ENCODE peak calls at places on chromosomes 11 and 22, in six cellular contexts. N, M, H, R, J and P are unnamed samples.

GRCh38 chr11:20000393-20001134 is 159.7 kb downstream of the DBX1 start:
- DNase-seq in N (no peak), M (no peak), H (no peak), R (no peak), J (peak; percentile 51), P (no peak)

GRCh38 chr11:100593321-100593720 is 93.8 kb upstream of the ARHGAP42 start:
- DNase-seq in N (no peak), M (no peak), H (no peak), R (no peak), J (no peak), P (no peak)

GRCh38 chr11:110123003-110123402 is 29.8 kb downstream of the ZC3H12C start:
- DNase-seq in N (no peak), M (no peak), H (no peak), R (no peak), J (no peak), P (no peak)

GRCh38 chr22:44442856-44443595 is 55.0 kb downstream of the RTL6 start:
- DNase-seq in N (peak; percentile 61), M (no peak), H (no peak), R (no peak), J (no peak), P (peak; percentile 25)

GRCh38 chr22:40408718-40409612 is 38.6 kb downstream of the SGSM3 start:
- DNase-seq in N (no peak), M (no peak), H (no peak), R (no peak), J (no peak), P (no peak)

GRCh38 chr11:57213282-57214086 is 23.6 kb downstream of the APLNR start:
- DNase-seq in N (no peak), M (no peak), H (no peak), R (no peak), J (no peak), P (peak; percentile 56)

GRCh38 chr22:38124236-38124974 is 13.9 kb upstream of the BAIAP2L2 start:
- DNase-seq in N (no peak), M (no peak), H (peak; percentile 68), R (no peak), J (no peak), P (no peak)

GRCh38 chr11:113957016-113957415 is 17.9 kb upstream of the HTR3A start:
- DNase-seq in N (no peak), M (peak; percentile 33), H (no peak), R (no peak), J (no peak), P (no peak)

GRCh38 chr11:2186669-2187266 is 15.2 kb upstream of the TH start:
- DNase-seq in N (no peak), M (peak; percentile 67), H (no peak), R (no peak), J (no peak), P (peak; percentile 55)

GRCh38 chr22:32325416-32325801 is 32.3 kb upstream of the RFPL3 start:
- DNase-seq in N (peak; percentile 59), M (peak; percentile 70), H (no peak), R (no peak), J (no peak), P (no peak)

GRCh38 chr22:44983878-44984482 is 25.8 kb downstream of the PHF21B start:
- DNase-seq in N (no peak), M (no peak), H (no peak), R (no peak), J (no peak), P (no peak)

GRCh38 chr11:3959015-3959917 is 103.8 kb downstream of the STIM1 start:
- DNase-seq in N (no peak), M (no peak), H (peak; percentile 48), R (no peak), J (no peak), P (peak; percentile 15)

GRCh38 chr11:17578958-17579357 is 31.9 kb downstream of the OTOG start:
- DNase-seq in N (peak; percentile 40), M (no peak), H (no peak), R (no peak), J (peak; percentile 25), P (no peak)

DNA sequence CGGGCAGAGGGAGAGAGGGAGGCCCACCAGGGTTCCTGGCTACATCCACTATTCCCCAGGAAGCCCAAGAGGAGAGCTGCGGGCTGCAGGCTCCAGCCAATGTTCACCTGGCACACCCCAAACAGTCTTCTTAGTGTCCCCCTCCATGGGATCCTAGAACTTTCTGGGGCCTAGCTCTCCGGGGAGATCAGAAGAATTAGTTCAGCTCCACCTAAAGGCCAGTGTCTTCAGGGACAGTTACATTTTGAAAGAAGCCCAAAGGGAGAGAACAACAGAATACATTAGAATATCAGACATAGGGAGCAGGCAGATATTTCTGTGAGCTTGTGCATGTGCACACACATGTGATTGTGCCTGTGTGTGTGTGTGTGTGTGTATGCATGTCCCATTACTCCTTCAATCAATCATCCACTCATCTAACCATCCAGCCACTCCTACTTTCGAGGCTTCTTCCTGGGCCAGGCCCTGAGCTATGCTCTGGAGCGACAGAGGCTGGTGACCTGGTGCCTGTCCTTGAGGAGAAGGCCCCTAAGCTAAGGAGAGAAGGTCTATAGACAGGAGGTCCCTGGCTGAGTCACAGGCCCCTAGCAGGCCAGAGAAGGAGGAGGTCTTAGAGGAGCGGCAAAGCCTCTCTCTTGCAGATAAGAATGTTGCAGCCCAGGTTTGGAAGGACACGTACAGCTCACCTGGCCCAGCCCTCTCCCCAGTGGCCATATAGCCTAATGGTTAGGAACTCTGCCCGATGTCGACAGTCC is 165.5 kb downstream of the DSCAML1 start:
- DNase-seq in N (no peak), M (no peak), H (no peak), R (no peak), J (no peak), P (no peak)
- TF ChIP-seq CTCF in N (no peak), M (peak; percentile 11), H (no peak), R (no peak), J (no peak), P (no peak)

DNA sequence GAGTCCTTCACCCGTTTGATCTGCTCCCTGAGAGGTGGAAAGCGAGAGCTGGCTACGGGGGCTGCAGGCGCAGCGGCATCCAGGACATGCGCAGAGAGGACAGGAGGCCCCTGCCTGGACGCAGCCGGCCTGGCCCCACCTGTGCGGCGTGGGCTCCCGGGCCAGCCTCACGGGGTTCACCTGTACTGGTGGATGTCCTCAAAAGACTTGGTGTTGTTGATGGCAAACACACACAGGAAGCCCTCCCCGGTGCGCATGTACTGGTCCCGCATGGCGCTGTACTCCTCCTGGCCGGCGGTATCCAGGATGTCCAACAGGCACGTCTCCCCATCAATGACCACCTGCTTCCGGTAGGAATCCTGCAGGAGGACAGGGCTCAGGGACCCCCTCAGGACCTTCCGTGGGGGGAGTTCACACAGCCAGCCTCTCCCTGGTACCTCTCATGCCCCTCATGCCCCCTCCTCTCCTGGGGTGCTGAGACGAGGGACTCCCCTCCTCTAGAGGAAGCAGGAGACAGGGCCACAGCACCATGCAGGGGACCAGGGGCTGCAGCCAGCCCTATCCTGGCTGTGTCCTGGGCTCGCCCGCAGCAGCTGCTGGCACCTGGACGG is 1.7 kb downstream of the HRAS start:
- DNase-seq in N (no peak), M (no peak), H (no peak), R (no peak), J (no peak), P (no peak)
- TF ChIP-seq CTCF in N (no peak), M (no peak), H (no peak), R (no peak), J (no peak), P (no peak)

GRCh38 chr11:46127150-46127638 is 5.9 kb upstream of the PHF21A start:
- DNase-seq in N (no peak), M (peak; percentile 9), H (peak; percentile 87), R (no peak), J (no peak), P (no peak)
- TF ChIP-seq CTCF in N (no peak), M (peak; percentile 37), H (peak; percentile 71), R (no peak), J (peak; percentile 38), P (no peak)

GRCh38 chr11:69280451-69280850 is 13.5 kb upstream of the MYEOV start:
- DNase-seq in N (no peak), M (no peak), H (peak; percentile 83), R (no peak), J (no peak), P (no peak)
- TF ChIP-seq CTCF in N (no peak), M (no peak), H (no peak), R (no peak), J (no peak), P (no peak)

DNA sequence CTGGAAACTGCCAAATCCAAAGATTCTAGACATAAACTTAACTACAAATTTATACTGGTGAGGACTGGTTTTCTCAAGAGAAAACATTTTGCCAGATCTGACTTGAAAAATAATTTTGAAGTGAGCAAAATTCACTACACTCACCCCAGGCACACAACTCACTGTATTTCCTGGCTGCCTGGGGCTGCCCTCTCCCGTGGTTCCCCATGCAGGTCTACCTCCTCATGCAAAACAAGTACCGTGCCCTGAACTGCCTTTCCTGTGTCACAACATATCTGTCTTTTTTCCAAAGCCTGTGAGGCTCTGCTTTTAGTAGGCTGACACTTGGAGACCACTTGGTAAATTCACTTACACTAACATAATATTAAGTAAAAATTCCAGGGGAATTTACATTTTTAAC is 76.4 kb downstream of the LIF start:
- DNase-seq in N (no peak), M (no peak), H (no peak), R (no peak), J (no peak), P (no peak)
- TF ChIP-seq CTCF in N (no peak), M (no peak), H (no peak), R (no peak), J (no peak), P (no peak)

DNA sequence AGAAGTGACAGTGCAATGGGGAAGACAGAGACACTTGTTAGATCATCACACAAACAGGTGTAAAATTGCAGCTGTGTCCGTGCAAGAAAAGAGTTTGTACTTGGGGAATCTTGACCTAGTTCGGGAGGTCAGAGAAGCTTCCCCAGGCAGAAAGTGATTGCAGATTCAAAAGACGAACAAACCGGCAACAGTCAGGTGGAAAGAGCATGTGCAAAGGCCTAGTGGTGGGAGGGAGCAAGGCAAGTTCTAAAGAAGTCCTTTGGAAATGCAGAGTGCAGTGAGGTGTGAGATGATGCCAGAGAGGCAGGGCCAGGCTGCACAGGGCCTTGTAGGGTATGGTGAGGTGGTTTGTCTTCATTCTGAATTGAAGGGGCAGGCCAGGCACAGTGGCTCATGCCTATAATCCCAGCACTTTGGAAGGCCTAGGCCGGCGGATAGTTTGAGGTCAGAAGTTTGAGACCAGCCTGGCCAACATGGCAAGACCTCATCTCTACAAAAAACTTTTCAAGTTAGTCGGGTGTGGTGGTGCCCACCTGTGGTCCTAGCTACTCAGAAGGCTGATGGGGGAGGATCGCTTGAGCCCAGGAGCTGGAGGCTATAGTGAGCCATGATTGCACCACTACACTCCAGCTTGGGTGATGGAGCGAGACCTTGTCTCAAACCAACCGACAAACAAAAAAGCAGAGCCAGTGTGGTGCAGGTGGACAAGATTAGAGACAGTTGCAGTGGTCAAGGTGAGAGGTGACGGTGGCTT is 1.9 kb upstream of the ESS2 start:
- DNase-seq in N (no peak), M (no peak), H (no peak), R (no peak), J (no peak), P (no peak)
- TF ChIP-seq CTCF in N (no peak), M (no peak), H (no peak), R (no peak), J (no peak), P (no peak)

GRCh38 chr11:16153951-16154350 is 202.4 kb downstream of the SOX6 start:
- DNase-seq in N (no peak), M (no peak), H (peak; percentile 11), R (no peak), J (no peak), P (no peak)
- TF ChIP-seq CTCF in N (no peak), M (no peak), H (no peak), R (no peak), J (no peak), P (no peak)

GRCh38 chr22:22976033-22976922 is 88.7 kb downstream of the IGLL5 start:
- DNase-seq in N (no peak), M (no peak), H (no peak), R (no peak), J (no peak), P (no peak)
- TF ChIP-seq CTCF in N (no peak), M (peak; percentile 3), H (no peak), R (no peak), J (peak; percentile 39), P (no peak)

GRCh38 chr22:27032121-27032761 is 374.9 kb downstream of the MIAT start:
- DNase-seq in N (peak; percentile 79), M (peak; percentile 60), H (no peak), R (no peak), J (no peak), P (peak; percentile 48)
- TF ChIP-seq CTCF in N (no peak), M (peak; percentile 78), H (no peak), R (peak; percentile 53), J (peak; percentile 17), P (peak; percentile 44)